ENCODE peak calls at places on chromosomes 12 and 14, in seven cellular contexts. D, F, Y, M, B, I and J are unnamed samples.
A peak's percentile ranks its signal among the peaks of the same experiment; 100 is the strongest.

GRCh38 chr14:67373347-67373746 is 13.2 kb downstream of the EIF2S1 start:
- DNase-seq in D (no peak), F (no peak), Y (no peak), M (no peak), B (no peak), I (no peak), J (peak; percentile 23)

GRCh38 chr12:91507754-91508153 is 325.1 kb upstream of the DCN start:
- DNase-seq in D (no peak), F (no peak), Y (no peak), M (no peak), B (no peak), I (no peak), J (peak; percentile 73)

GRCh38 chr12:26271889-26272492 is 76.6 kb downstream of the SSPN start:
- DNase-seq in D (peak; percentile 84), F (peak; percentile 86), Y (peak; percentile 51), M (peak; percentile 96), B (no peak), I (peak; percentile 75), J (peak; percentile 93)

GRCh38 chr12:102816816-102817434 is 100.1 kb downstream of the PAH start:
- DNase-seq in D (no peak), F (no peak), Y (peak; percentile 69), M (peak; percentile 29), B (no peak), I (no peak), J (peak; percentile 3)

GRCh38 chr14:30330452-30330851 is 228.5 kb upstream of the G2E3 start:
- DNase-seq in D (no peak), F (no peak), Y (peak; percentile 15), M (no peak), B (no peak), I (no peak), J (no peak)

GRCh38 chr14:36057452-36058142 is 118.9 kb downstream of the PTCSC3 start:
- DNase-seq in D (no peak), F (no peak), Y (peak; percentile 66), M (no peak), B (no peak), I (no peak), J (peak; percentile 10)

GRCh38 chr14:101355284-101355683 is 206.0 kb upstream of the DIO3 start:
- DNase-seq in D (no peak), F (no peak), Y (no peak), M (no peak), B (no peak), I (no peak), J (no peak)

GRCh38 chr12:49133014-49133413 is 1.8 kb upstream of the TUBA1B start:
- DNase-seq in D (no peak), F (no peak), Y (peak; percentile 29), M (no peak), B (no peak), I (no peak), J (no peak)

GRCh38 chr14:95326987-95327386 is 7.3 kb upstream of the CLMN start:
- DNase-seq in D (no peak), F (no peak), Y (no peak), M (no peak), B (no peak), I (no peak), J (no peak)

GRCh38 chr14:68621400-68622365 is 171.2 kb downstream of the ZFP36L1 start:
- DNase-seq in D (no peak), F (peak; percentile 30), Y (no peak), M (peak; percentile 79), B (no peak), I (peak; percentile 29), J (no peak)

GRCh38 chr12:132174015-132174660 is 29.9 kb downstream of the NOC4L start:
- DNase-seq in D (peak; percentile 53), F (no peak), Y (no peak), M (no peak), B (no peak), I (no peak), J (no peak)

GRCh38 chr12:132174703-132175490 is 30.6 kb downstream of the NOC4L start:
- DNase-seq in D (peak; percentile 32), F (no peak), Y (no peak), M (no peak), B (no peak), I (no peak), J (no peak)

GRCh38 chr12:132172619-132173018 is 28.4 kb downstream of the NOC4L start:
- DNase-seq in D (no peak), F (no peak), Y (no peak), M (no peak), B (no peak), I (no peak), J (no peak)

GRCh38 chr12:132171968-132172521 is 27.8 kb downstream of the NOC4L start:
- DNase-seq in D (peak; percentile 47), F (no peak), Y (no peak), M (no peak), B (no peak), I (no peak), J (no peak)

GRCh38 chr12:132173135-132174014 is 29.1 kb downstream of the NOC4L start:
- DNase-seq in D (peak; percentile 52), F (no peak), Y (no peak), M (no peak), B (no peak), I (no peak), J (no peak)
- H3K27me3 ChIP-seq in D (peaks cover 16% of the 10 kb centered on the region), F (peaks cover 61% of the 10 kb centered on the region), Y (no peaks in the 10 kb centered on the region), M (peaks cover 59% of the 10 kb centered on the region), B (peaks cover 6% of the 10 kb centered on the region), I (peaks cover 91% of the 10 kb centered on the region), J (no peaks in the 10 kb centered on the region)

DNA sequence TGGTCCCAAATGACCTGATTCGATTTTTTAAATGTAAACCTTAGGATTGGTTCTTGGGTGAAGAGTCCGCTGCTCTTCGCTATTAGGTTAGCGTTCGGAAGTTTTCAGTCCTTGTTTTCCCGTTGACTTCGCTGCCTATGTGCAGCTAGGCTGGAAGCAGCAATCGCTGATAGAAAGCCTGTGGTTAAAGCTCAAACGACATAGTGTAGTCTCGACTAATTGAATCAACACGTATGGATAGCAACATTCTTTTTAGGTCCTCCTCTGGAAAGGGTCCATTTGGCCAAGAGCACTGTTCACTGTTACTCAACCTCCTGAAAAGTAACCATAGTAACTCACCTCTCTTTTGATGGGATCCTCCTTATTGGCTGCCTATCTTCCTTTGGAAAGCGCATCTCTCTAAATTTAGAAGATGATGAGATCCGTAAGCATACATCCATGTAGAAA is 355.5 kb downstream of the SNAPC1 start:
- DNase-seq in D (no peak), F (no peak), Y (no peak), M (peak; percentile 0), B (no peak), I (no peak), J (no peak)
- H3K27me3 ChIP-seq in D (peaks cover 35% of the 10 kb centered on the region), F (peaks cover 25% of the 10 kb centered on the region), Y (peaks cover 81% of the 10 kb centered on the region), M (no peaks in the 10 kb centered on the region), B (peaks cover 34% of the 10 kb centered on the region), I (peaks cover 78% of the 10 kb centered on the region), J (peaks cover 54% of the 10 kb centered on the region)

DNA sequence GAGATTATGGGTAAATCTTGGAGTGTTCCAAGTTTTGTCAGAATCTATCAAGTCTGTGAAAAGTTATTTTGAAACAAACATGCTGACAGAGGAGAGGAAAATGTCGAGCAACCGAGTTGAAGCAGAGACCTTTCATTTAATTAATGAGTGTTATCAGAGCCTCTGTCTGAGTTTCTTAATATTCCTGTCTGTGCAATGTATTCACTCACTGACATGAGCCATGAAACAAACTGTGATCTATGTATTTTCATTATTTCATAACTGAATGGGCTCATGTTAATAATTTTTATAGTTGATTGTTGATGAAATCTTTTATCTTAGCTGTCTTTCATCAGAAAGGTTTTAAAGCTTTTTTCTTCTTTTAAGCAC is 144.2 kb upstream of the FAR2 start:
- DNase-seq in D (no peak), F (no peak), Y (no peak), M (no peak), B (no peak), I (no peak), J (no peak)
- H3K27me3 ChIP-seq in D (no peaks in the 10 kb centered on the region), F (no peaks in the 10 kb centered on the region), Y (no peaks in the 10 kb centered on the region), M (no peaks in the 10 kb centered on the region), B (no peaks in the 10 kb centered on the region), I (no peaks in the 10 kb centered on the region), J (no peaks in the 10 kb centered on the region)

GRCh38 chr12:81015510-81015909 is 62.4 kb upstream of the ACSS3 start:
- DNase-seq in D (no peak), F (no peak), Y (no peak), M (no peak), B (no peak), I (no peak), J (no peak)

GRCh38 chr12:81005635-81006034 is 67.9 kb upstream of the LIN7A start:
- DNase-seq in D (no peak), F (no peak), Y (no peak), M (no peak), B (no peak), I (no peak), J (no peak)

GRCh38 chr12:81010641-81011040 is 67.2 kb upstream of the ACSS3 start:
- DNase-seq in D (no peak), F (no peak), Y (no peak), M (no peak), B (no peak), I (no peak), J (no peak)
- H3K27me3 ChIP-seq in D (no peaks in the 10 kb centered on the region), F (no peaks in the 10 kb centered on the region), Y (no peaks in the 10 kb centered on the region), M (no peaks in the 10 kb centered on the region), B (no peaks in the 10 kb centered on the region), I (no peaks in the 10 kb centered on the region), J (no peaks in the 10 kb centered on the region)

GRCh38 chr12:101590383-101590782 is 4.4 kb upstream of the MYBPC1 start:
- DNase-seq in D (no peak), F (no peak), Y (no peak), M (no peak), B (no peak), I (no peak), J (no peak)
- H3K27me3 ChIP-seq in D (no peaks in the 10 kb centered on the region), F (no peaks in the 10 kb centered on the region), Y (no peaks in the 10 kb centered on the region), M (no peaks in the 10 kb centered on the region), B (no peaks in the 10 kb centered on the region), I (no peaks in the 10 kb centered on the region), J (no peaks in the 10 kb centered on the region)

GRCh38 chr14:60632777-60633176 is 16.5 kb downstream of the SIX1 start:
- DNase-seq in D (no peak), F (no peak), Y (peak; percentile 14), M (no peak), B (no peak), I (no peak), J (no peak)
- H3K27me3 ChIP-seq in D (peaks cover 24% of the 10 kb centered on the region), F (no peaks in the 10 kb centered on the region), Y (no peaks in the 10 kb centered on the region), M (no peaks in the 10 kb centered on the region), B (peaks cover 12% of the 10 kb centered on the region), I (peaks cover 21% of the 10 kb centered on the region), J (peaks cover 20% of the 10 kb centered on the region)

GRCh38 chr14:64265222-64265621 is 28.9 kb downstream of the ESR2 start:
- DNase-seq in D (no peak), F (no peak), Y (no peak), M (no peak), B (no peak), I (no peak), J (no peak)

GRCh38 chr14:64260418-64260817 is 33.8 kb downstream of the ESR2 start:
- DNase-seq in D (no peak), F (no peak), Y (no peak), M (no peak), B (no peak), I (no peak), J (no peak)

GRCh38 chr14:64272019-64272418 is 22.2 kb downstream of the ESR2 start:
- DNase-seq in D (no peak), F (no peak), Y (no peak), M (no peak), B (no peak), I (no peak), J (no peak)

GRCh38 chr14:64266206-64266605 is 28.0 kb downstream of the ESR2 start:
- DNase-seq in D (no peak), F (peak; percentile 36), Y (peak; percentile 7), M (peak; percentile 77), B (no peak), I (no peak), J (peak; percentile 10)
- H3K27me3 ChIP-seq in D (no peaks in the 10 kb centered on the region), F (no peaks in the 10 kb centered on the region), Y (no peaks in the 10 kb centered on the region), M (no peaks in the 10 kb centered on the region), B (no peaks in the 10 kb centered on the region), I (no peaks in the 10 kb centered on the region), J (no peaks in the 10 kb centered on the region)